ENCODE peak calls at places on chromosomes 1 and 21, in four cellular contexts. G is H9, M is AG04450, K is dorsolateral prefrontal cortex. Q is an unnamed sample.

GRCh38 chr1:236997361-236997760 is 6.9 kb downstream of the MT1HL1 start:
- DNase-seq in K (no peak), M (no peak), G (no peak), Q (no peak)

GRCh38 chr1:172390620-172391491 is 29.6 kb upstream of the C1orf105 start:
- DNase-seq in K (no peak), G (peak; percentile 37), M (no peak), Q (no peak)

GRCh38 chr1:40620586-40620985 is 44.9 kb downstream of the RIMS3 start:
- DNase-seq in K (no peak), M (no peak), G (no peak), Q (no peak)

GRCh38 chr1:221573727-221574126 is 168.2 kb downstream of the DUSP10 start:
- DNase-seq in K (no peak), G (no peak), M (no peak), Q (no peak)

GRCh38 chr1:203276916-203277535 is 28.3 kb upstream of the BTG2 start:
- DNase-seq in K (no peak), M (no peak), G (no peak), Q (no peak)

GRCh38 chr1:97412737-97413136 is 508.1 kb downstream of the DPYD start:
- DNase-seq in G (no peak), M (no peak), K (no peak), Q (no peak)

GRCh38 chr1:20731057-20731991 is 1.2 kb downstream of the SH2D5 start:
- DNase-seq in G (no peak), M (no peak), K (peak; percentile 3), Q (no peak)

GRCh38 chr1:227944931-227945890 is 2.5 kb downstream of the WNT9A start:
- DNase-seq in K (no peak), M (no peak), G (peak; percentile 26), Q (no peak)

GRCh38 chr21:41315726-41316125 is 875 bp upstream of the FAM3B start:
- DNase-seq in M (no peak), K (no peak), G (no peak), Q (no peak)

GRCh38 chr1:64923294-64923718 is 43.0 kb downstream of the JAK1 start:
- DNase-seq in G (no peak), K (no peak), M (no peak), Q (no peak)

DNA sequence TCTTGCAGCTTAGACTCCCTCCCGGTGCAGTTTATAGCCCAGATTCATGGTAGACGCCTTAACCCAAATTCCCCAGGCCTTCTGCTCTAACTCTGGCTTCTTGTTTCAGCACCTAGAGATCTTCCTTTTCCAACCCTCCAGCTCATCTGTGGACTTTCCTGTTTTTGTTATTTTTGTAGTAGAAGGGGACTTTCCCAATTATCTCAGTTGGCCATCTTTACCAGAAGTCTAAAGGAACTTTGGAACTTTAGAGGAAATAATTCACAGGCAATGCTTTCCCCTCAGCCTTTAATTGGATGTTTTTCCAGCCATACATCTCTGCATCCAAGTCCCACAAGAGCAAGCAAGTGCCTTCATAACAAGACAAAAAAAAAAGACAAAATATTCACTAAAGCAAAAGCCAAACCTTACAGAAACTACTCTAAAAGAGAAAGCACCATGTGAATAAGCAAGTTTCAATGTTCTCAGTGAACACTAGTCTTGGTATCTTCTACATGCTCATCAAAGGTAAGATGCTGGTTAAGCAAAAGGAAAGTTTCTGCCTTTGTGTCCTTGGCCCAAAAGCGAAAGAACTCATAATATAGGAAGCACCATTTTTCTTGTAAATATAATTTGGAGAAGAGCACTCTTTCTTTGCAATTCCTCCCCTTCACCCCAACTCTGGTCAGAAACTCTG is 377.3 kb downstream of the SETD4 start:
- DNase-seq in M (no peak), K (no peak), G (no peak), Q (no peak)
- H3K27me3 ChIP-seq in M (peaks cover 3% of the 10 kb centered on the region), K (no peaks in the 10 kb centered on the region), G (no peaks in the 10 kb centered on the region), Q (peaks cover 18% of the 10 kb centered on the region)

GRCh38 chr1:39132505-39133339 is 71.8 kb upstream of the MACF1 start:
- DNase-seq in K (peak; percentile 47), M (no peak), G (peak; percentile 95), Q (no peak)
- TF ChIP-seq CTCF in K (no peak), M (no peak), G (peak; percentile 70), Q (peak; percentile 72)

DNA sequence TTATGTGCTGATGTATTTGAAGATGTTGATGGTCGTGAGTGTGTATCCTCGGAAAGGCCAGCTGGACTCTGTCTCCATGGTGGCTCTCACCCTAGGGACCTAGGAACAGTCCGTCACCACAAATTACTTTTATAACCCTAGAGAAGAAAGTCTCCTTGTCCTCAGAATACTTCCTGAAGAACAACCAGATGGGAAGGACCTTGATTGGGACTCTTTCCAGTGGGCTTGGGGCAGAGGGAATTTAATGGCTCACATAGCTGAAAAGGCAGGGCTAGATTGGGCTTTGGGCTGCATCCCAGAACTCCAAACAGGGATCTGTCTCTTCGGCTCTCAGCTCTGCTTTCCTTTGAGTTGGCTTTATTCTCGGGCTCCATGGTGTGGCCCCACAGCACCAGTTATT is 90.8 kb downstream of the TBX19 start:
- DNase-seq in M (no peak), G (no peak), K (no peak), Q (no peak)
- H3K27me3 ChIP-seq in M (peaks cover 3% of the 10 kb centered on the region), G (no peaks in the 10 kb centered on the region), K (no peaks in the 10 kb centered on the region), Q (peaks cover 4% of the 10 kb centered on the region)

DNA sequence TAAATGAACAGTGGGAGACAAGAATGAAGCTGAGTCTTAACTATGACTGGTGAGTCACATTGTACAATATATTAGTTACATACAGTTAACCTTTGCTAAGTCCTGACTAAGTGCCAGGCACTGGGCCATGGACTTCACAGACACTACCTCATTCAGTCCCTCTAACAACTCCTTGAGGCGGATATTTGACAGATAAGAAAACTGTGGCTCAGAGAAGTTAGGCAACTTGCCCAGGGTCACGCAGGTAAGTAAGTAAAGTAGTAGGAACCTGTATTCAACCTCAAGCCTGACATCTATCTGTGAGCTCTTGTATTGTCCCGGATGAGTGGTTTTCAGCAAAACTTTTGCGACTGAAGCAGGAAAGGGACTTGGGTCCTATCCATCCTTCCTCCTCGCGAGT is 62.1 kb downstream of the GNG12 start:
- DNase-seq in G (no peak), K (no peak), M (no peak), Q (peak; percentile 85)
- TF ChIP-seq CTCF in G (peak; percentile 56), K (no peak), M (peak; percentile 44), Q (peak; percentile 61)

GRCh38 chr1:167616521-167616920 is 13.5 kb upstream of the RCSD1 start:
- DNase-seq in K (no peak), M (no peak), G (no peak), Q (no peak)

GRCh38 chr1:167612583-167612982 is 17.4 kb upstream of the RCSD1 start:
- DNase-seq in G (no peak), K (no peak), M (no peak), Q (no peak)

GRCh38 chr1:167614851-167615250 is 15.2 kb upstream of the RCSD1 start:
- DNase-seq in G (no peak), M (no peak), K (no peak), Q (no peak)

GRCh38 chr1:167611983-167612382 is 18.0 kb upstream of the RCSD1 start:
- DNase-seq in M (no peak), K (no peak), G (no peak), Q (no peak)

GRCh38 chr1:167612986-167613385 is 17.0 kb upstream of the RCSD1 start:
- DNase-seq in K (no peak), M (no peak), G (no peak), Q (no peak)
- H3K27me3 ChIP-seq in K (no peaks in the 10 kb centered on the region), M (no peaks in the 10 kb centered on the region), G (no peaks in the 10 kb centered on the region), Q (no peaks in the 10 kb centered on the region)

GRCh38 chr1:198040880-198041279 is 115.9 kb upstream of the NEK7 start:
- DNase-seq in G (no peak), M (no peak), K (no peak), Q (no peak)

GRCh38 chr1:198047913-198048312 is 108.9 kb upstream of the NEK7 start:
- DNase-seq in M (no peak), G (no peak), K (no peak), Q (no peak)

GRCh38 chr1:198042168-198042567 is 114.6 kb upstream of the NEK7 start:
- DNase-seq in G (no peak), K (no peak), M (no peak), Q (no peak)
- TF ChIP-seq CTCF in G (no peak), K (no peak), M (no peak), Q (no peak)

GRCh38 chr1:180534199-180534598 is 24.6 kb upstream of the OVAAL start:
- DNase-seq in G (no peak), K (peak; percentile 13), M (no peak), Q (no peak)

GRCh38 chr1:180539103-180539502 is 19.7 kb upstream of the OVAAL start:
- DNase-seq in M (no peak), G (no peak), K (no peak), Q (no peak)

GRCh38 chr1:180533571-180533987 is 25.2 kb upstream of the OVAAL start:
- DNase-seq in G (peak; percentile 74), M (no peak), K (peak; percentile 31), Q (no peak)

GRCh38 chr1:180535418-180535999 is 23.3 kb upstream of the OVAAL start:
- DNase-seq in M (no peak), G (no peak), K (no peak), Q (no peak)

DNA sequence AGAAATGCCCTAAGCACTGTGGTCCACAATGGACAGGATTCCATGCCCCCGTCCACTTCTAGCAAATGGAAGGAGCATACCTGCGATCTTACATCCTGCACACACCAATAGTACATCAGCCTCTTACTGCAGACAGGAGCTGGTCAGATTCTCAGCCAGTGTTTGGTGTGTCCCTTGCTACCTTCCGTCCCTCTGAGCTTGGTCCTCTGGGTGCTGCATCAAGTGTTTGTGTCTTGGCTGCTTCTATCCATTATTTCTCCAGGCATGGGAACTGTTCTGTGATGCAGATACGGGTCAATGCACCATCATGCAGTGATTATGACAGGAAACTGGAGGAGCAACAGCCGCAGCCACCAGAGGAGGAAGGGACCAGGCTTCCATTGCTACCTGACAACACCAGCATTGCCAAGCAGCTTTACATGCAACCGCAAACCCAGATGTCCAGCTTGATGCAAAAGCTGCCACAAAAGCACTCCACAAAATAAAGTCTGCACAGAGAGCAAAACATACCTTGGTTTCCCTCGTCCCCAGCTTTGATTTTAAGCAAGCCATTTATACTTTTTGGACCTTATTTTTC is 21.9 kb upstream of the OVAAL start:
- DNase-seq in G (no peak), K (no peak), M (no peak), Q (no peak)
- H3K27me3 ChIP-seq in G (no peaks in the 10 kb centered on the region), K (no peaks in the 10 kb centered on the region), M (no peaks in the 10 kb centered on the region), Q (no peaks in the 10 kb centered on the region)

GRCh38 chr1:107787299-107787698 is 177.7 kb downstream of the VAV3 start:
- DNase-seq in G (peak; percentile 41), K (no peak), M (no peak), Q (no peak)

GRCh38 chr1:107788189-107788588 is 176.8 kb downstream of the VAV3 start:
- DNase-seq in M (no peak), K (no peak), G (no peak), Q (no peak)

GRCh38 chr1:107786214-107786842 is 178.7 kb downstream of the VAV3 start:
- DNase-seq in G (no peak), K (no peak), M (no peak), Q (no peak)

GRCh38 chr1:107782192-107782845 is 182.7 kb downstream of the VAV3 start:
- DNase-seq in G (no peak), M (peak; percentile 18), K (peak; percentile 16), Q (no peak)

GRCh38 chr1:107785506-107786213 is 179.3 kb downstream of the VAV3 start:
- DNase-seq in K (no peak), G (no peak), M (no peak), Q (no peak)
- TF ChIP-seq CTCF in K (no peak), G (no peak), M (no peak), Q (no peak)